ENCODE peak calls at places on chromosome 3, in six cellular contexts. One of them, this sample, is unnamed.

GRCh38 chr3:60633644-60634043 is 617.6 kb downstream of the FHIT start:
- DNase-seq in K562: no peak
- DNase-seq in endothelial cell of umbilical vein: no peak
- DNase-seq in DND-41: no peak
- DNase-seq in PC-3: no peak
- DNase-seq in MM.1S: no peak
- DNase-seq in this sample: no peak

GRCh38 chr3:64049136-64049535 is 25.8 kb upstream of the PSMD6 start:
- DNase-seq in endothelial cell of umbilical vein: peak; percentile 16
- DNase-seq in K562: no peak
- DNase-seq in MM.1S: no peak
- DNase-seq in DND-41: no peak
- DNase-seq in PC-3: peak; percentile 78
- DNase-seq in this sample: peak; percentile 50

GRCh38 chr3:85483986-85484385 is 525.2 kb downstream of the CADM2 start:
- DNase-seq in K562: no peak
- DNase-seq in MM.1S: no peak
- DNase-seq in endothelial cell of umbilical vein: no peak
- DNase-seq in PC-3: no peak
- DNase-seq in DND-41: no peak
- DNase-seq in this sample: no peak

GRCh38 chr3:50245251-50245745 is 9.3 kb downstream of the GNAI2 start:
- DNase-seq in endothelial cell of umbilical vein: peak; percentile 36
- DNase-seq in K562: no peak
- DNase-seq in PC-3: no peak
- DNase-seq in DND-41: no peak
- DNase-seq in MM.1S: no peak
- DNase-seq in this sample: no peak

GRCh38 chr3:179512398-179512797 is 50.3 kb upstream of the ACTL6A start:
- DNase-seq in K562: no peak
- DNase-seq in DND-41: no peak
- DNase-seq in endothelial cell of umbilical vein: no peak
- DNase-seq in PC-3: no peak
- DNase-seq in MM.1S: no peak
- DNase-seq in this sample: no peak

GRCh38 chr3:27590437-27591320 is 106.5 kb upstream of the SLC4A7 start:
- DNase-seq in DND-41: no peak
- DNase-seq in PC-3: peak; percentile 49
- DNase-seq in K562: no peak
- DNase-seq in MM.1S: no peak
- DNase-seq in endothelial cell of umbilical vein: peak; percentile 95
- DNase-seq in this sample: no peak

GRCh38 chr3:10444511-10444910 is 60.9 kb downstream of the ATP2B2 start:
- DNase-seq in K562: peak; percentile 20
- DNase-seq in DND-41: no peak
- DNase-seq in PC-3: no peak
- DNase-seq in MM.1S: no peak
- DNase-seq in endothelial cell of umbilical vein: no peak
- DNase-seq in this sample: no peak

GRCh38 chr3:124263168-124263567 is 271.2 kb upstream of the ROPN1 start:
- DNase-seq in MM.1S: no peak
- DNase-seq in K562: peak; percentile 16
- DNase-seq in endothelial cell of umbilical vein: peak; percentile 44
- DNase-seq in DND-41: no peak
- DNase-seq in PC-3: peak; percentile 93
- DNase-seq in this sample: no peak

GRCh38 chr3:193396451-193397244 is 18.1 kb upstream of the ATP13A5 start:
- DNase-seq in endothelial cell of umbilical vein: no peak
- DNase-seq in K562: no peak
- DNase-seq in MM.1S: no peak
- DNase-seq in DND-41: no peak
- DNase-seq in PC-3: no peak
- DNase-seq in this sample: no peak

GRCh38 chr3:38907426-38907825 is 91.4 kb upstream of the SCN10A start:
- DNase-seq in PC-3: no peak
- DNase-seq in DND-41: no peak
- DNase-seq in endothelial cell of umbilical vein: no peak
- DNase-seq in MM.1S: no peak
- DNase-seq in K562: no peak
- DNase-seq in this sample: no peak

GRCh38 chr3:134801204-134801958 is 6.3 kb downstream of the EPHB1 start:
- DNase-seq in DND-41: peak; percentile 44
- DNase-seq in endothelial cell of umbilical vein: no peak
- DNase-seq in PC-3: no peak
- DNase-seq in MM.1S: no peak
- DNase-seq in K562: no peak
- DNase-seq in this sample: no peak

GRCh38 chr3:162082516-162082915 is 585.9 kb downstream of the OTOL1 start:
- DNase-seq in K562: no peak
- DNase-seq in endothelial cell of umbilical vein: no peak
- DNase-seq in MM.1S: no peak
- DNase-seq in DND-41: no peak
- DNase-seq in PC-3: no peak
- DNase-seq in this sample: no peak

GRCh38 chr3:107794664-107795443 is 272.1 kb downstream of the BBX start:
- DNase-seq in endothelial cell of umbilical vein: no peak
- DNase-seq in MM.1S: no peak
- DNase-seq in PC-3: peak; percentile 30
- DNase-seq in K562: no peak
- DNase-seq in DND-41: no peak
- DNase-seq in this sample: no peak

GRCh38 chr3:57733790-57734189 is 22.3 kb upstream of the SLMAP start:
- DNase-seq in PC-3: peak; percentile 37
- DNase-seq in endothelial cell of umbilical vein: no peak
- DNase-seq in DND-41: no peak
- DNase-seq in MM.1S: no peak
- DNase-seq in K562: no peak
- DNase-seq in this sample: no peak

GRCh38 chr3:111738238-111738637 is 120.8 kb upstream of the PHLDB2 start:
- DNase-seq in endothelial cell of umbilical vein: no peak
- DNase-seq in MM.1S: peak; percentile 57
- DNase-seq in K562: no peak
- DNase-seq in PC-3: no peak
- DNase-seq in DND-41: no peak
- DNase-seq in this sample: no peak

GRCh38 chr3:186241910-186242821 is 119.9 kb downstream of the DGKG start:
- DNase-seq in MM.1S: peak; percentile 98
- DNase-seq in DND-41: peak; percentile 43
- DNase-seq in K562: peak; percentile 81
- DNase-seq in endothelial cell of umbilical vein: peak; percentile 33
- DNase-seq in PC-3: peak; percentile 66
- DNase-seq in this sample: peak; percentile 94
- H3K9ac ChIP-seq in MM.1S: peak overlapping the region; percentile 75
- H3K9ac ChIP-seq in DND-41: no peak overlapping the region
- H3K9ac ChIP-seq in K562: peak overlapping the region; percentile 33
- H3K9ac ChIP-seq in endothelial cell of umbilical vein: no peak overlapping the region
- H3K9ac ChIP-seq in PC-3: no peak overlapping the region
- H3K9ac ChIP-seq in this sample: no peak overlapping the region

GRCh38 chr3:196634224-196634623 is 5.3 kb upstream of the NRROS start:
- DNase-seq in MM.1S: no peak
- DNase-seq in DND-41: peak; percentile 49
- DNase-seq in endothelial cell of umbilical vein: no peak
- DNase-seq in PC-3: no peak
- DNase-seq in K562: no peak
- DNase-seq in this sample: no peak

GRCh38 chr3:196634851-196635250 is 4.6 kb upstream of the NRROS start:
- DNase-seq in PC-3: no peak
- DNase-seq in endothelial cell of umbilical vein: no peak
- DNase-seq in DND-41: peak; percentile 79
- DNase-seq in MM.1S: no peak
- DNase-seq in K562: no peak
- DNase-seq in this sample: peak; percentile 46

GRCh38 chr3:196631655-196632032 is 7.8 kb upstream of the NRROS start:
- DNase-seq in MM.1S: peak; percentile 46
- DNase-seq in DND-41: no peak
- DNase-seq in endothelial cell of umbilical vein: no peak
- DNase-seq in PC-3: no peak
- DNase-seq in K562: peak; percentile 58
- DNase-seq in this sample: no peak

GRCh38 chr3:196632033-196632751 is 7.3 kb upstream of the NRROS start:
- DNase-seq in endothelial cell of umbilical vein: peak; percentile 80
- DNase-seq in K562: peak; percentile 97
- DNase-seq in PC-3: peak; percentile 79
- DNase-seq in MM.1S: peak; percentile 95
- DNase-seq in DND-41: peak; percentile 99
- DNase-seq in this sample: peak; percentile 97

GRCh38 chr3:196633658-196634151 is 5.8 kb upstream of the NRROS start:
- DNase-seq in endothelial cell of umbilical vein: no peak
- DNase-seq in DND-41: peak; percentile 52
- DNase-seq in PC-3: no peak
- DNase-seq in K562: peak; percentile 52
- DNase-seq in MM.1S: no peak
- DNase-seq in this sample: peak; percentile 47
- H3K4me3 ChIP-seq in endothelial cell of umbilical vein: no peak overlapping the region
- H3K4me3 ChIP-seq in DND-41: peak overlapping the region; percentile 63
- H3K4me3 ChIP-seq in PC-3: no peak overlapping the region
- H3K4me3 ChIP-seq in K562: peak overlapping the region; percentile 56
- H3K4me3 ChIP-seq in MM.1S: peak overlapping the region; percentile 60
- H3K4me3 ChIP-seq in this sample: no peak overlapping the region

DNA sequence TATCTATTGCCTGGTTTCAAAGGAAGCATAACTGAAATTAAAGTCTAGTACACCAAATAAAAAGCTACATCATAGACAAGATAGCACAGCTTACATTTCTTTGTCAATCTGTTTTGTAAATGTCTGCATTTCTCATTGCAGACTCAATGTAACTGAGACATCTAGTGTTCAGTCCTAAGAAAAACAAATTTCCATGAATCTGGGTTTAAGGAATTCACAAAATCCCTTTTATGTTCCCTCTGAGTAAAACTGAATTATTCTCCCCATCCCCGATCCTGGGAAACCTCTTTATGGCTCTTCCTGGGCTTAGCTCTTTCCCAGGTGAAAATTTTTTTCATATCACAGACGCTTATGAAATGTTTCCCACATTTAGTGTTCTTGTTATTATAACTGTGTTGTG is 21.6 kb upstream of the RASA2 start:
- DNase-seq in endothelial cell of umbilical vein: no peak
- DNase-seq in DND-41: no peak
- DNase-seq in PC-3: no peak
- DNase-seq in K562: no peak
- DNase-seq in MM.1S: no peak
- DNase-seq in this sample: no peak
- TF ChIP-seq CTCF in endothelial cell of umbilical vein: no peak
- TF ChIP-seq CTCF in DND-41: no peak
- TF ChIP-seq CTCF in PC-3: peak; percentile 41
- TF ChIP-seq CTCF in K562: no peak
- TF ChIP-seq CTCF in MM.1S: no peak
- TF ChIP-seq CTCF in this sample: no peak

GRCh38 chr3:16335772-16336621 is 71.0 kb downstream of the OXNAD1 start:
- DNase-seq in PC-3: no peak
- DNase-seq in endothelial cell of umbilical vein: no peak
- DNase-seq in K562: no peak
- DNase-seq in MM.1S: no peak
- DNase-seq in DND-41: no peak
- DNase-seq in this sample: peak; percentile 24

GRCh38 chr3:16336876-16337275 is 71.9 kb downstream of the OXNAD1 start:
- DNase-seq in K562: no peak
- DNase-seq in MM.1S: no peak
- DNase-seq in PC-3: no peak
- DNase-seq in DND-41: no peak
- DNase-seq in endothelial cell of umbilical vein: no peak
- DNase-seq in this sample: peak; percentile 25

GRCh38 chr3:16335364-16335763 is 70.4 kb downstream of the OXNAD1 start:
- DNase-seq in DND-41: no peak
- DNase-seq in K562: no peak
- DNase-seq in PC-3: no peak
- DNase-seq in MM.1S: no peak
- DNase-seq in endothelial cell of umbilical vein: no peak
- DNase-seq in this sample: no peak

GRCh38 chr3:16338124-16338523 is 73.1 kb downstream of the OXNAD1 start:
- DNase-seq in PC-3: no peak
- DNase-seq in K562: no peak
- DNase-seq in DND-41: peak; percentile 81
- DNase-seq in endothelial cell of umbilical vein: no peak
- DNase-seq in MM.1S: no peak
- DNase-seq in this sample: peak; percentile 32

DNA sequence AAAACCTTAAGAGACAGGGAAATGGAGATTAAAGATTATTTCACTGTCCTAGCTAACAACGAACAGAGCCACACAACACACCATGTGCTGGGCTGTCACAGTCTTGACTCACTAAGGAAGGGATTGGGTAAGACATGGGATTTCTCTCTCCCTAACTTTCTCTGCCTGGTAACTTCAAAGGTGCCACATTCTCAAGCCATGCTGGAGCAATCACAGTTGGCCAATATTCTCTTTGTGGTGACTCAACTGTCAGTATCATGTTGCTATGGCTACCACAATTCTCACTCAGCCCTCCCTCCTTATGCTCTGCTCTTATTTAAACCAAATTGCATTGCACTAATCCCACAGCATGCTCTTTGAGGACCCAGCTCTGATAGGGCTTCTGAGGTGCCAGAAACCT is 74.0 kb downstream of the OXNAD1 start:
- DNase-seq in endothelial cell of umbilical vein: peak; percentile 31
- DNase-seq in MM.1S: no peak
- DNase-seq in DND-41: peak; percentile 59
- DNase-seq in PC-3: peak; percentile 30
- DNase-seq in K562: no peak
- DNase-seq in this sample: no peak
- H3K9ac ChIP-seq in endothelial cell of umbilical vein: no peak overlapping the region
- H3K9ac ChIP-seq in MM.1S: no peak overlapping the region
- H3K9ac ChIP-seq in DND-41: peak overlapping the region; percentile 30
- H3K9ac ChIP-seq in PC-3: no peak overlapping the region
- H3K9ac ChIP-seq in K562: no peak overlapping the region
- H3K9ac ChIP-seq in this sample: no peak overlapping the region

DNA sequence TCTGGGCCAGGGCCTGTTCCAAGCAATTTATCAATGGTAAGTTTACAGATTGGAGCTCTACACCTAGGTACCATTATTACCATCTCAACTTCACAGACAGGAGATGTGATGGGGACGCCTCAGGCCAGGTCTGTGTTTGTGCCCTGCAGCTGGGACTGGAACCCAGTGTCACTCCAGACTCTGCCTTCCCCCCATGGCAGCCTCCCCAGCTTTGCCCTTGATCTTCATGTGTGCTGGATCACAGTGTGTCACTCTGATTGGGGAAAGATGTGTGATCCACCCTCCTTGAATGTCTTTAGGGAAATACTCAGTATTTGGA is 59.6 kb downstream of the MGLL start:
- DNase-seq in MM.1S: no peak
- DNase-seq in K562: no peak
- DNase-seq in PC-3: no peak
- DNase-seq in DND-41: no peak
- DNase-seq in endothelial cell of umbilical vein: no peak
- DNase-seq in this sample: no peak
- H3K4me3 ChIP-seq in MM.1S: no peak overlapping the region
- H3K4me3 ChIP-seq in K562: no peak overlapping the region
- H3K4me3 ChIP-seq in PC-3: no peak overlapping the region
- H3K4me3 ChIP-seq in DND-41: no peak overlapping the region
- H3K4me3 ChIP-seq in endothelial cell of umbilical vein: no peak overlapping the region
- H3K4me3 ChIP-seq in this sample: no peak overlapping the region

DNA sequence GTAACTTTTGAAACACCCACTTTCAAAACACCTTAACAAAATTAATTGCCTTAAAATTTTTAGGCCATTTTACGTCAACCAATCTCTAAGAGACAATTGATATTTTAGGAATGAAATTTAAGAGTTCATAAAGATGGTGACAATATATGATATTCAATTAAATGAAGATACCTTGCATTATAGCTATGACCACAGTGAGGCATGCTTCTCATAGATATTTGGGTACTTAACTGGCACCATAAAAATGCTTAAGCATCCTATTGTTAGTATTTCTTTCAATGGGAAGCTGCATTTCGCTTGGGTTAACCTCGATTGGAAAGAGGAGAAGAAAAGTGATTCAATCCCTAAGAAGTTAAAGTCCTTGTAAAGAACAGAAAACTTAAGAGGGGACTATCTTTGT is 209.0 kb downstream of the GAP43 start:
- DNase-seq in PC-3: no peak
- DNase-seq in K562: no peak
- DNase-seq in DND-41: no peak
- DNase-seq in endothelial cell of umbilical vein: no peak
- DNase-seq in MM.1S: no peak
- DNase-seq in this sample: no peak
- TF ChIP-seq CTCF in PC-3: peak; percentile 33
- TF ChIP-seq CTCF in K562: no peak
- TF ChIP-seq CTCF in DND-41: no peak
- TF ChIP-seq CTCF in endothelial cell of umbilical vein: no peak
- TF ChIP-seq CTCF in MM.1S: no peak
- TF ChIP-seq CTCF in this sample: no peak

This sample was measured in endodermal cell.